ENCODE peak calls at places on chromosome 5, in five cellular contexts. F is heart left ventricle, N is astrocyte, C is prostate gland, W is breast epithelium. G is an unnamed sample.

GRCh38 chr5:55732592-55732991 is 5.3 kb upstream of the DDX4 start:
- DNase-seq in N (no peak), F (no peak), C (no peak), W (no peak), G (no peak)

GRCh38 chr5:181185560-181185959 is 19.4 kb downstream of the TRIM7 start:
- DNase-seq in C (no peak), F (no peak), W (no peak), N (no peak), G (no peak)

GRCh38 chr5:10172242-10172641 is 77.4 kb downstream of the ATPSCKMT start:
- DNase-seq in F (no peak), C (no peak), W (no peak), N (no peak), G (no peak)

GRCh38 chr5:165497707-165498106 is 1992.3 kb downstream of the MAT2B start:
- DNase-seq in W (no peak), C (no peak), F (no peak), N (peak; percentile 16), G (no peak)

GRCh38 chr5:132103380-132103951 is 29.9 kb downstream of the CSF2 start:
- DNase-seq in C (no peak), N (peak; percentile 93), W (peak; percentile 64), F (peak; percentile 78), G (peak; percentile 76)

GRCh38 chr5:55413644-55414043 is 105.9 kb downstream of the MTREX start:
- DNase-seq in C (no peak), W (no peak), F (no peak), N (no peak), G (no peak)

GRCh38 chr5:99607124-99607523 is 678.3 kb upstream of the CHD1 start:
- DNase-seq in W (no peak), C (no peak), N (no peak), F (no peak), G (no peak)

GRCh38 chr5:178287791-178288105 is 55.1 kb upstream of the PHYKPL start:
- DNase-seq in F (no peak), C (no peak), N (no peak), W (peak; percentile 76), G (no peak)

DNA sequence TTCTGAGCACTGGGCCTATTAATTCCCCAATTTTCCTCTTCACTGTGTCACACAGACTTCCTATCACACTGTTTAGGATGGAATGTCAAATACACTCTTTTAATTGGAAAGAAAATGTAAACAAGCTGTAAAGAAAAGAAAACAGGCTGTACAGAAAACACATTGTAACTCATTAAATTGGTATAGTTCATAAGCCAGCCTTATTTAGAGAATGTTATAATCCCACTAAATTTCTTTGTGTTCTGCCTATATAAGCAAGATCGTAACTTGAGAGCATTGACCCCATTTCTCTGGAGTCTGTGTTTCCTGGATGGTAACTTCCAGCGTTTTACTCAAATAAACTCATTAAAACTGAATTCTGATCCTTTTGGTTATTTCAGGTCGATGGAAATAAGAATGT is 46.5 kb downstream of the TARS1 start:
- DNase-seq in F (no peak), N (no peak), C (no peak), W (no peak), G (no peak)
- H3K4me1 ChIP-seq in F (no peaks in the 10 kb centered on the region), N (no peaks in the 10 kb centered on the region), C (no peaks in the 10 kb centered on the region), W (no peaks in the 10 kb centered on the region), G (no peaks in the 10 kb centered on the region)

GRCh38 chr5:120454094-120454798 is 9.9 kb upstream of the PRR16 start:
- DNase-seq in F (no peak), W (no peak), N (peak; percentile 88), C (peak; percentile 20), G (no peak)
- H3K27ac ChIP-seq in F (peak overlapping the region; percentile 40), W (no peak overlapping the region), N (peak overlapping the region; percentile 7), C (no peak overlapping the region), G (peak overlapping the region; percentile 83)

GRCh38 chr5:38467353-38468040 is 88.9 kb downstream of the LIFR start:
- DNase-seq in C (no peak), W (peak; percentile 56), F (no peak), N (peak; percentile 43), G (peak; percentile 55)

GRCh38 chr5:38468978-38469706 is 87.3 kb downstream of the LIFR start:
- DNase-seq in C (no peak), W (peak; percentile 46), F (peak; percentile 62), N (no peak), G (peak; percentile 85)

GRCh38 chr5:38469707-38470267 is 86.7 kb downstream of the LIFR start:
- DNase-seq in W (no peak), N (no peak), C (no peak), F (no peak), G (no peak)

GRCh38 chr5:38466444-38467189 is 89.8 kb downstream of the LIFR start:
- DNase-seq in F (peak; percentile 78), N (no peak), C (no peak), W (peak; percentile 79), G (peak; percentile 79)

GRCh38 chr5:38468202-38468656 is 88.2 kb downstream of the LIFR start:
- DNase-seq in N (peak; percentile 97), C (no peak), F (no peak), W (no peak), G (no peak)
- H3K4me1 ChIP-seq in N (peaks cover 48% of the 10 kb centered on the region), C (no peaks in the 10 kb centered on the region), F (peaks cover 81% of the 10 kb centered on the region), W (peaks cover 38% of the 10 kb centered on the region), G (peaks cover 83% of the 10 kb centered on the region)

DNA sequence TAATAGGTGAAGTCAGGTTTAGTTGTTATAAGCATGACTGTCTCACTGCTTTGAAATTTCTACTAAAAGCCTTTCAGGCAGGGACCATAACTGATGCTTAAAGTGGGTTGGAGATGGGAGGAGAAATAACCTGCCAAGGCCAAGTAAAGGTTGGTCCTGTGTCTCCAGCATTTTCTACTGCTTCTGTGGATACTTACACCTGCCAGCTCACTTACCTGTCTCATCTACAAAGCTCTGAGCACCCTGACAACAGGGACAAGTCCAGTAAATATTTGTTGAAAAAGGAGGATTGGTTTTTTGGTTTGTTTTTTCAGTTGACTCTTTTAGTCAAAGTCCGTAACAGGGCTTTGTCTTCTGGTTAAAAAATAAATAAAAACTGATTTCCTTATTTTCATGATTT is 38.6 kb downstream of the GRAMD2B start:
- DNase-seq in C (no peak), F (no peak), W (no peak), N (no peak), G (no peak)
- H3K27ac ChIP-seq in C (peak overlapping the region; percentile 30), F (no peak overlapping the region), W (peak overlapping the region; percentile 89), N (no peak overlapping the region), G (peak overlapping the region; percentile 16)

DNA sequence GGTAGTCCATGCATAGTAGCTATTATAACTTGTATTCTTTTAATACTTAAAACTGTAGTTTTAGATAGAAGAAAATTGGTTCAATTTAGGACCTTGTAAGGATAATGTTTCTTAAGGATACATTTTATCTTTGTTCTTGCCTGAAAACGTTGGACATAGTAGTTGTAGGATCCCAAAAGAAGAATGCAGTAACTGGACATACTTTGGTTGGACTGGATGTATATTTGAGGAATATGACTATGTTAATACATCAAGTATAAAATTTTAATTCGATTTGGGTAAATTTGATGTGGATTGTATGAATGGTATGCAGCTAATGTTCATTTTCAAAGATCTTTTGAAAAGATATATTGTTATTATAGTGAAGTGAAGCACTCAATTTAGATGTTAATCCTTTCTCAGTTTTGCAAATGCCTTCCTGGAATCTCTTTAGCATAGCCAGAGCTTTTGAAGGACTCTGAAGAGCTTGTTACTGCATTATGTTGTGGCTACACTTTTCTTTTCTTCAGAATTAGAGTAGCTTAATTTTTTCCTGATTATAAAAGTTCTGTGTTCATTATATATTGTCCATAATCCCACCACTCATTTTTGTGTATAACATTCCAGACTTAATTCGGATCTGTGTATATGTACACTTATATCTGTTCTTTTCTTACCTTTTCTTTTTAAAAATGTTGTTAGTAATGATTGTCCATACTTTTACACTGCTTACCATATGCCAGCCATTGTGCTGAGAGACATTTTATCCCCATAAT is 41.2 kb downstream of the LRRTM2 start:
- DNase-seq in F (no peak), C (no peak), W (no peak), N (no peak), G (no peak)
- H3K4me1 ChIP-seq in F (peaks cover 41% of the 10 kb centered on the region), C (no peaks in the 10 kb centered on the region), W (no peaks in the 10 kb centered on the region), N (peaks cover 11% of the 10 kb centered on the region), G (peaks cover 61% of the 10 kb centered on the region)

GRCh38 chr5:73816656-73817420 is 190.8 kb downstream of the ARHGEF28 start:
- DNase-seq in F (no peak), W (no peak), N (peak; percentile 76), C (no peak), G (no peak)

GRCh38 chr5:73815631-73816030 is 189.6 kb downstream of the ARHGEF28 start:
- DNase-seq in N (peak; percentile 84), W (no peak), F (no peak), C (no peak), G (no peak)

GRCh38 chr5:73820321-73820720 is 194.3 kb downstream of the ARHGEF28 start:
- DNase-seq in C (no peak), W (no peak), N (no peak), F (no peak), G (no peak)

GRCh38 chr5:73821003-73821402 is 195.0 kb downstream of the ARHGEF28 start:
- DNase-seq in F (no peak), N (peak; percentile 45), W (no peak), C (no peak), G (no peak)

GRCh38 chr5:73818357-73818756 is 192.4 kb downstream of the ARHGEF28 start:
- DNase-seq in N (peak; percentile 92), C (no peak), F (no peak), W (no peak), G (no peak)
- H3K27ac ChIP-seq in N (peak overlapping the region; percentile 66), C (no peak overlapping the region), F (no peak overlapping the region), W (peak overlapping the region; percentile 88), G (no peak overlapping the region)

DNA sequence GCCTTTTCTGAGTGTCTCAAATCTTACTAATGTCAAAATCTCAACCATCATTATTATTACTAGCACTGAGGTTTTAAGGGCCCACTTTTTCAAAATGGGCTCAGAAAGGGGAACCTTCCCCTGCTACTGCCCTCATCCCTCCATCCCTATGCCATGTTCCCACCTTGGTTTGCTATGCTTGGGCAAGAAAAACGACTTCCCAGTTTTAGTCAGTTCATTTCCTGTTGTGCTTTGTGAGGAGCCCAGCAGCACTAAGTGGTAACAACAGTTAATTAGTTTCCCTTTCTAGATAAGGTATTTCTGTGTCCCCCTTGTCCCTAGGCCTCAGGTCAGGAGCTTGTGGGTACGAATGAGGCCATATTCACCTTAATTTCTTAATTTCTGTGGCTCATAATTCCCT is 595.2 kb downstream of the RAB3C start:
- DNase-seq in W (no peak), C (no peak), F (no peak), N (no peak), G (no peak)
- H3K4me1 ChIP-seq in W (no peaks in the 10 kb centered on the region), C (no peaks in the 10 kb centered on the region), F (no peaks in the 10 kb centered on the region), N (no peaks in the 10 kb centered on the region), G (peaks cover 9% of the 10 kb centered on the region)

GRCh38 chr5:67286006-67286405 is 89.4 kb upstream of the CD180 start:
- DNase-seq in N (no peak), W (no peak), C (no peak), F (no peak), G (no peak)
- H3K27ac ChIP-seq in N (no peak overlapping the region), W (no peak overlapping the region), C (no peak overlapping the region), F (no peak overlapping the region), G (no peak overlapping the region)

DNA sequence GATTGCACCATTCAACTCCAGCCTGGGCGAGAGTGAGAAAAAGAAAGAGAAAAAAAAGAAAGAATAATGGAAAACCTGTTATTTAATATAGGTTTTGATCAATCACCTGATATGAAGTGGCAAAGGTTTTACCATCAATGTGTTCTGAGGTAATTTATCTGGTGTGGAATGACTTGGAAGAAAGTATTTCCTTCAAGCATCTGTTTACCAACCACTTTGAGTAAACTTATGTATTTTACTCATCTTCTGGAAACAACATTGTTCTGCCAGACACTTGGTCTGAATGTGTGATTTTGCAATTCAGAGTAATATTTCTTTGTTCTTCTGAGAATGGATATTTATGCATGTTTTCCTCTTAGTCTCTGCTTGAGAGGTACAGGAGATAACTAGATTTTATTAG is 24.3 kb downstream of the KIF2A start:
- DNase-seq in C (no peak), F (no peak), N (no peak), W (no peak), G (no peak)
- H3K4me1 ChIP-seq in C (no peaks in the 10 kb centered on the region), F (no peaks in the 10 kb centered on the region), N (no peaks in the 10 kb centered on the region), W (no peaks in the 10 kb centered on the region), G (peaks cover 21% of the 10 kb centered on the region)

GRCh38 chr5:169063269-169063919 is 237.5 kb downstream of the SLIT3 start:
- DNase-seq in F (no peak), N (no peak), W (no peak), C (no peak), G (no peak)
- H3K27ac ChIP-seq in F (no peak overlapping the region), N (no peak overlapping the region), W (peak overlapping the region; percentile 52), C (no peak overlapping the region), G (no peak overlapping the region)

G was measured in left ventricle myocardium inferior.